ENCODE peak calls at places on chromosomes 3 and 15, in nine cellular contexts. O is stimulated activated CD4-positive, alpha-beta T cell treated with anti-CD3 and anti-CD28 coated beads, Interleukin-2, amount 100 ng/mL, for 48 hours; N is neural crest cell; W is PC-3; X is SW 1271; B is AG20443; C is activated naive CD8-positive, alpha-beta T cell treated with anti-CD3 and anti-CD28 coated beads, Interleukin-2, amount 50 U/mL, for 24 hours; Q is stimulated activated CD8-positive, alpha-beta memory T cell treated with anti-CD3 and anti-CD28 coated beads, Interleukin-15, amount 100 ng/mL, for 24 hours; Z is progenitor cell of endocrine pancreas. L is an unnamed sample.

GRCh38 chr15:67080118-67080899 is 14.9 kb downstream of the SMAD3 start:
- DNase-seq in C (no peak), Q (no peak), W (no peak), B (peak), N (no peak), O (no peak), Z (no peak), X (no peak), L (no peak)

GRCh38 chr3:48398701-48399386 is 26.8 kb downstream of the FBXW12 start:
- DNase-seq in Q (no peak), Z (no peak), W (no peak), O (no peak), B (no peak), N (no peak), C (no peak), X (no peak), L (no peak)

GRCh38 chr15:38876621-38877020 is 312.0 kb upstream of the RASGRP1 start:
- DNase-seq in N (no peak), W (no peak), X (no peak), O (no peak), Z (no peak), B (no peak), C (no peak), Q (no peak), L (no peak)

GRCh38 chr3:123584284-123584987 is 417 bp downstream of the HACD2 start:
- DNase-seq in C (peak), Q (no peak), X (no peak), O (no peak), Z (peak), N (no peak), W (peak), B (peak), L (peak)

GRCh38 chr3:1987983-1988382 is 110.7 kb upstream of the CNTN4 start:
- DNase-seq in O (no peak), Z (no peak), B (no peak), N (no peak), Q (no peak), C (no peak), W (no peak), X (no peak), L (no peak)

GRCh38 chr3:141646760-141647561 is 91.1 kb upstream of the RNF7 start:
- DNase-seq in B (peak), O (no peak), N (peak), C (no peak), Z (no peak), Q (no peak), W (peak), X (peak), L (peak)

GRCh38 chr3:4978259-4978965 is 825 bp upstream of the BHLHE40 start:
- DNase-seq in C (peak), W (peak), Q (peak), B (peak), Z (no peak), N (peak), X (peak), O (peak), L (peak)

GRCh38 chr3:164806188-164806587 is 272.1 kb downstream of the SI start:
- DNase-seq in O (no peak), W (no peak), Q (no peak), C (no peak), N (no peak), X (no peak), Z (no peak), B (no peak), L (no peak)

GRCh38 chr3:76970006-76970680 is 69.8 kb upstream of the ROBO2 start:
- DNase-seq in B (no peak), W (no peak), Z (no peak), C (no peak), N (no peak), O (no peak), Q (no peak), X (no peak), L (no peak)

GRCh38 chr3:188037116-188037718 is 116.7 kb upstream of the LPP start:
- DNase-seq in C (no peak), W (peak), O (no peak), X (no peak), Q (no peak), N (no peak), Z (no peak), B (no peak), L (no peak)

GRCh38 chr3:81186412-81186811 is 575.0 kb downstream of the GBE1 start:
- DNase-seq in B (no peak), N (no peak), Q (no peak), W (no peak), O (no peak), X (no peak), Z (no peak), C (no peak), L (no peak)

GRCh38 chr3:81216192-81216591 is 545.3 kb downstream of the GBE1 start:
- DNase-seq in C (no peak), Z (no peak), X (no peak), N (no peak), B (peak), O (no peak), Q (no peak), W (peak), L (no peak)

GRCh38 chr3:12138044-12138443 is 20.7 kb downstream of the TIMP4 start:
- DNase-seq in N (peak), W (peak), Z (no peak), O (no peak), C (peak), B (peak), X (no peak), Q (no peak), L (peak)

GRCh38 chr15:63950911-63951481 is 95.3 kb downstream of the DAPK2 start:
- DNase-seq in Q (no peak), X (no peak), W (peak), B (peak), O (no peak), C (no peak), Z (no peak), N (no peak), L (no peak)

GRCh38 chr15:35827156-35827555 is 281.2 kb upstream of the DPH6 start:
- DNase-seq in X (no peak), N (no peak), O (no peak), Z (no peak), B (no peak), Q (no peak), W (no peak), C (no peak), L (no peak)

GRCh38 chr3:117844676-117845075 is 1135.1 kb downstream of the TUSC7 start:
- DNase-seq in X (no peak), B (peak), W (no peak), N (no peak), O (no peak), Z (no peak), C (no peak), Q (no peak), L (no peak)

GRCh38 chr15:47607750-47608149 is 109.6 kb upstream of the SEMA6D start:
- DNase-seq in W (no peak), Q (no peak), N (no peak), C (no peak), X (no peak), Z (no peak), O (no peak), B (no peak), L (no peak)